ENCODE peak calls at places on chromosomes 13 and 19, in seven cellular contexts. One of them, this sample, is unnamed.

GRCh38 chr19:36081894-36082293 is 27.2 kb downstream of the WDR62 start:
- DNase-seq in AG04449: no peak
- DNase-seq in COR-L47: no peak
- DNase-seq in NCI-H748 treated with DMSO at 0.1 percent for 48 hours: no peak
- DNase-seq in activated naive CD8-positive, alpha-beta T cell treated with anti-CD3 and anti-CD28 coated beads, Interleukin-2, amount 10 ng/mL, durations not matched to agents 7 days and 5 days: no peak
- DNase-seq in HFF-Myc: no peak
- DNase-seq in NCI-H1436: no peak
- DNase-seq in this sample: no peak

GRCh38 chr13:102191951-102192461 is 209.8 kb downstream of the FGF14 start:
- DNase-seq in AG04449: no peak
- DNase-seq in COR-L47: no peak
- DNase-seq in NCI-H748 treated with DMSO at 0.1 percent for 48 hours: peak; percentile 39
- DNase-seq in activated naive CD8-positive, alpha-beta T cell treated with anti-CD3 and anti-CD28 coated beads, Interleukin-2, amount 10 ng/mL, durations not matched to agents 7 days and 5 days: no peak
- DNase-seq in HFF-Myc: peak; percentile 17
- DNase-seq in NCI-H1436: no peak
- DNase-seq in this sample: no peak

GRCh38 chr19:14563989-14564650 is 7.7 kb downstream of the NDUFB7 start:
- DNase-seq in AG04449: no peak
- DNase-seq in COR-L47: no peak
- DNase-seq in NCI-H748 treated with DMSO at 0.1 percent for 48 hours: no peak
- DNase-seq in activated naive CD8-positive, alpha-beta T cell treated with anti-CD3 and anti-CD28 coated beads, Interleukin-2, amount 10 ng/mL, durations not matched to agents 7 days and 5 days: peak; percentile 61
- DNase-seq in HFF-Myc: no peak
- DNase-seq in NCI-H1436: no peak
- DNase-seq in this sample: no peak

GRCh38 chr19:3503036-3503572 is 2.6 kb upstream of the DOHH start:
- DNase-seq in AG04449: no peak
- DNase-seq in COR-L47: no peak
- DNase-seq in NCI-H748 treated with DMSO at 0.1 percent for 48 hours: no peak
- DNase-seq in activated naive CD8-positive, alpha-beta T cell treated with anti-CD3 and anti-CD28 coated beads, Interleukin-2, amount 10 ng/mL, durations not matched to agents 7 days and 5 days: no peak
- DNase-seq in HFF-Myc: no peak
- DNase-seq in NCI-H1436: no peak
- DNase-seq in this sample: no peak

GRCh38 chr13:97068146-97068545 is 73.9 kb upstream of the OXGR1 start:
- DNase-seq in AG04449: no peak
- DNase-seq in COR-L47: peak; percentile 93
- DNase-seq in NCI-H748 treated with DMSO at 0.1 percent for 48 hours: peak; percentile 92
- DNase-seq in activated naive CD8-positive, alpha-beta T cell treated with anti-CD3 and anti-CD28 coated beads, Interleukin-2, amount 10 ng/mL, durations not matched to agents 7 days and 5 days: no peak
- DNase-seq in HFF-Myc: no peak
- DNase-seq in NCI-H1436: no peak
- DNase-seq in this sample: peak; percentile 94

GRCh38 chr13:77507931-77508776 is 27.4 kb upstream of the SCEL start:
- DNase-seq in AG04449: no peak
- DNase-seq in COR-L47: no peak
- DNase-seq in NCI-H748 treated with DMSO at 0.1 percent for 48 hours: no peak
- DNase-seq in activated naive CD8-positive, alpha-beta T cell treated with anti-CD3 and anti-CD28 coated beads, Interleukin-2, amount 10 ng/mL, durations not matched to agents 7 days and 5 days: no peak
- DNase-seq in HFF-Myc: peak; percentile 48
- DNase-seq in NCI-H1436: no peak
- DNase-seq in this sample: peak; percentile 55

GRCh38 chr13:38166121-38166520 is 183.5 kb upstream of the UFM1 start:
- DNase-seq in AG04449: no peak
- DNase-seq in COR-L47: no peak
- DNase-seq in NCI-H748 treated with DMSO at 0.1 percent for 48 hours: no peak
- DNase-seq in activated naive CD8-positive, alpha-beta T cell treated with anti-CD3 and anti-CD28 coated beads, Interleukin-2, amount 10 ng/mL, durations not matched to agents 7 days and 5 days: no peak
- DNase-seq in HFF-Myc: no peak
- DNase-seq in NCI-H1436: no peak
- DNase-seq in this sample: no peak

GRCh38 chr19:355134-355533 is 10.5 kb upstream of the MIER2 start:
- DNase-seq in AG04449: no peak
- DNase-seq in COR-L47: no peak
- DNase-seq in NCI-H748 treated with DMSO at 0.1 percent for 48 hours: no peak
- DNase-seq in activated naive CD8-positive, alpha-beta T cell treated with anti-CD3 and anti-CD28 coated beads, Interleukin-2, amount 10 ng/mL, durations not matched to agents 7 days and 5 days: no peak
- DNase-seq in HFF-Myc: no peak
- DNase-seq in NCI-H1436: no peak
- DNase-seq in this sample: no peak

GRCh38 chr19:5504115-5504514 is 48.9 kb downstream of the ZNRF4 start:
- DNase-seq in AG04449: no peak
- DNase-seq in COR-L47: no peak
- DNase-seq in NCI-H748 treated with DMSO at 0.1 percent for 48 hours: no peak
- DNase-seq in activated naive CD8-positive, alpha-beta T cell treated with anti-CD3 and anti-CD28 coated beads, Interleukin-2, amount 10 ng/mL, durations not matched to agents 7 days and 5 days: no peak
- DNase-seq in HFF-Myc: no peak
- DNase-seq in NCI-H1436: no peak
- DNase-seq in this sample: no peak

GRCh38 chr13:46893820-46894533 is 2.9 kb downstream of the HTR2A start:
- DNase-seq in AG04449: no peak
- DNase-seq in COR-L47: peak; percentile 17
- DNase-seq in NCI-H748 treated with DMSO at 0.1 percent for 48 hours: peak; percentile 24
- DNase-seq in activated naive CD8-positive, alpha-beta T cell treated with anti-CD3 and anti-CD28 coated beads, Interleukin-2, amount 10 ng/mL, durations not matched to agents 7 days and 5 days: peak; percentile 87
- DNase-seq in HFF-Myc: no peak
- DNase-seq in NCI-H1436: no peak
- DNase-seq in this sample: peak; percentile 26

GRCh38 chr19:16180611-16181010 is 4.6 kb upstream of the FAM32A start:
- DNase-seq in AG04449: peak; percentile 77
- DNase-seq in COR-L47: no peak
- DNase-seq in NCI-H748 treated with DMSO at 0.1 percent for 48 hours: no peak
- DNase-seq in activated naive CD8-positive, alpha-beta T cell treated with anti-CD3 and anti-CD28 coated beads, Interleukin-2, amount 10 ng/mL, durations not matched to agents 7 days and 5 days: no peak
- DNase-seq in HFF-Myc: peak; percentile 60
- DNase-seq in NCI-H1436: no peak
- DNase-seq in this sample: no peak

GRCh38 chr13:93304134-93304533 is 77.5 kb downstream of the GPC6 start:
- DNase-seq in AG04449: no peak
- DNase-seq in COR-L47: no peak
- DNase-seq in NCI-H748 treated with DMSO at 0.1 percent for 48 hours: no peak
- DNase-seq in activated naive CD8-positive, alpha-beta T cell treated with anti-CD3 and anti-CD28 coated beads, Interleukin-2, amount 10 ng/mL, durations not matched to agents 7 days and 5 days: no peak
- DNase-seq in HFF-Myc: no peak
- DNase-seq in NCI-H1436: no peak
- DNase-seq in this sample: no peak

This sample was measured in SHP77.